ENCODE peak calls at places on chromosomes 11 and 22, in six cellular contexts. W, X, T, D, M and N are unnamed samples.
A peak's percentile ranks its signal among the peaks of the same experiment; 100 is the strongest.

GRCh38 chr11:13284776-13285588 is 7.4 kb downstream of the BMAL1 start:
- DNase-seq in M (no peak), T (no peak), D (no peak), X (no peak), W (no peak), N (no peak)

GRCh38 chr22:19565921-19566598 is 41.9 kb upstream of the CLDN5 start:
- DNase-seq in D (no peak), M (no peak), W (no peak), T (no peak), X (no peak), N (no peak)

GRCh38 chr22:38346506-38346905 is 29.3 kb upstream of the CSNK1E start:
- DNase-seq in W (no peak), D (no peak), T (no peak), M (no peak), X (no peak), N (no peak)

GRCh38 chr11:111796696-111797095 is 30.5 kb upstream of the PPP2R1B start:
- DNase-seq in T (peak; percentile 96), D (no peak), X (no peak), M (no peak), W (peak; percentile 63), N (no peak)

GRCh38 chr11:65311197-65311631 is 3.5 kb upstream of the CDC42EP2 start:
- DNase-seq in W (no peak), X (no peak), D (no peak), T (no peak), M (peak; percentile 52), N (no peak)

GRCh38 chr11:66002648-66003225 is 434 bp downstream of the BANF1 start:
- DNase-seq in W (peak; percentile 74), T (no peak), X (peak; percentile 84), D (peak; percentile 74), M (no peak), N (no peak)

GRCh38 chr11:36296925-36297604 is 977 bp downstream of the PRR5L start:
- DNase-seq in T (no peak), X (no peak), D (no peak), W (peak; percentile 93), M (peak; percentile 18), N (no peak)

GRCh38 chr11:83159901-83160865 is 3.3 kb downstream of the PCF11 start:
- DNase-seq in X (no peak), D (no peak), W (peak; percentile 33), M (peak; percentile 19), T (no peak), N (no peak)

GRCh38 chr11:72409458-72409857 is 24.9 kb downstream of the CLPB start:
- DNase-seq in X (no peak), W (no peak), T (no peak), M (no peak), D (no peak), N (no peak)

GRCh38 chr11:1064167-1064566 is 10.5 kb upstream of the MUC2 start:
- DNase-seq in D (no peak), M (no peak), X (no peak), W (no peak), T (no peak), N (no peak)

GRCh38 chr11:121802542-121802941 is 313.5 kb downstream of the BLID start:
- DNase-seq in X (no peak), T (no peak), D (no peak), W (peak; percentile 25), M (peak; percentile 31), N (no peak)

GRCh38 chr22:37502342-37503182 is 16.4 kb upstream of the MFNG start:
- DNase-seq in D (no peak), W (no peak), X (no peak), T (no peak), M (no peak), N (no peak)

GRCh38 chr11:28346209-28346608 is 238.0 kb downstream of the METTL15 start:
- DNase-seq in D (no peak), M (no peak), W (peak; percentile 2), T (no peak), X (no peak), N (no peak)

GRCh38 chr11:31608995-31609394 is 99.4 kb downstream of the ELP4 start:
- DNase-seq in M (no peak), T (no peak), D (no peak), X (no peak), W (no peak), N (no peak)

GRCh38 chr22:29150701-29151100 is 55.0 kb upstream of the EMID1 start:
- DNase-seq in X (no peak), T (no peak), M (no peak), D (no peak), W (no peak), N (no peak)

GRCh38 chr11:118608268-118609214 is 1.1 kb downstream of the PHLDB1 start:
- DNase-seq in T (no peak), X (no peak), W (peak; percentile 94), D (peak; percentile 67), M (peak; percentile 89), N (peak; percentile 69)

GRCh38 chr22:22901578-22902218 is 14.1 kb downstream of the IGLL5 start:
- DNase-seq in T (no peak), D (no peak), M (no peak), X (no peak), W (no peak), N (no peak)

GRCh38 chr22:33922268-33922667 is 2.0 kb upstream of the LARGE1 start:
- DNase-seq in X (no peak), T (peak; percentile 5), D (no peak), W (peak; percentile 72), M (peak; percentile 20), N (no peak)

GRCh38 chr11:85316967-85317366 is 310.2 kb downstream of the DLG2 start:
- DNase-seq in X (peak; percentile 33), W (no peak), T (no peak), D (no peak), M (no peak), N (peak; percentile 75)

GRCh38 chr11:69104856-69105395 is 50.8 kb upstream of the SMIM38 start:
- DNase-seq in D (no peak), T (no peak), W (no peak), X (no peak), M (no peak), N (no peak)

GRCh38 chr11:93000511-93001476 is 31.3 kb downstream of the MTNR1B start:
- DNase-seq in M (peak; percentile 96), W (peak; percentile 79), X (no peak), D (no peak), T (no peak), N (no peak)

GRCh38 chr11:67033661-67034166 is 10.8 kb downstream of the SYT12 start:
- DNase-seq in W (peak; percentile 94), M (peak; percentile 99), X (no peak), D (peak; percentile 45), T (no peak), N (no peak)

GRCh38 chr11:49995559-49995958 is 13.2 kb upstream of the OR4C12 start:
- DNase-seq in D (peak; percentile 4), T (no peak), X (peak; percentile 30), W (peak; percentile 59), M (peak; percentile 58), N (no peak)

GRCh38 chr11:8265681-8266241 is 2.1 kb upstream of the LMO1 start:
- DNase-seq in T (no peak), D (no peak), X (no peak), M (no peak), W (no peak), N (no peak)